ENCODE peak calls at places on chromosome 20, in nine cellular contexts. J is HFFc6; V is NB4; N is CD4-positive, alpha-beta T cell; T is foreskin fibroblast; I is neural crest cell; M is B cell; P is CD8-positive, alpha-beta T cell; G is fibroblast of pulmonary artery. F is an unnamed sample.

GRCh38 chr20:37697314-37697713 is 3.5 kb downstream of the CTNNBL1 start:
- DNase-seq in J (no peak), V (peak; percentile 38), N (no peak), T (no peak), I (no peak), M (peak; percentile 70), P (no peak), G (no peak), F (no peak)

GRCh38 chr20:1830240-1830639 is 65.0 kb upstream of the SIRPA start:
- DNase-seq in J (peak; percentile 98), V (no peak), N (no peak), T (peak; percentile 98), I (no peak), M (no peak), P (no peak), G (peak; percentile 93), F (peak; percentile 93)

GRCh38 chr20:48638546-48638945 is 189.3 kb downstream of the PREX1 start:
- DNase-seq in J (peak; percentile 78), V (peak; percentile 51), N (no peak), T (peak; percentile 65), I (no peak), M (no peak), P (no peak), G (peak; percentile 45), F (peak; percentile 76)

GRCh38 chr20:31863296-31864085 is 6.8 kb downstream of the DUSP15 start:
- DNase-seq in J (no peak), V (peak; percentile 34), N (no peak), T (no peak), I (no peak), M (peak; percentile 31), P (no peak), G (no peak), F (no peak)

GRCh38 chr20:1184638-1185315 is at the start of gene TMEM74B:
- DNase-seq in J (no peak), V (no peak), N (no peak), T (peak; percentile 24), I (no peak), M (no peak), P (no peak), G (no peak), F (no peak)

GRCh38 chr20:4633780-4634179 is 87.9 kb upstream of the PRND start:
- DNase-seq in J (peak; percentile 85), V (no peak), N (no peak), T (peak; percentile 90), I (no peak), M (no peak), P (no peak), G (peak; percentile 84), F (peak; percentile 65)

GRCh38 chr20:48904566-48905321 is 16.8 kb upstream of the ARFGEF2 start:
- DNase-seq in J (peak; percentile 63), V (peak; percentile 78), N (peak; percentile 50), T (peak; percentile 84), I (peak; percentile 76), M (peak; percentile 61), P (peak; percentile 63), G (peak; percentile 79), F (peak; percentile 72)

GRCh38 chr20:20549699-20550098 is 162.7 kb downstream of the RALGAPA2 start:
- DNase-seq in J (peak; percentile 86), V (peak; percentile 33), N (no peak), T (peak; percentile 88), I (no peak), M (no peak), P (no peak), G (peak; percentile 62), F (peak; percentile 68)

GRCh38 chr20:46580613-46581012 is 30.2 kb upstream of the OCSTAMP start:
- DNase-seq in J (no peak), V (no peak), N (no peak), T (no peak), I (no peak), M (no peak), P (no peak), G (no peak), F (no peak)

GRCh38 chr20:47389867-47390347 is 33.4 kb upstream of the ZMYND8 start:
- DNase-seq in J (peak; percentile 86), V (peak; percentile 45), N (no peak), T (peak; percentile 92), I (no peak), M (peak; percentile 54), P (no peak), G (peak; percentile 59), F (peak; percentile 39)

GRCh38 chr20:51791626-51792025 is 10.7 kb downstream of the SALL4 start:
- DNase-seq in J (no peak), V (no peak), N (no peak), T (no peak), I (no peak), M (no peak), P (no peak), G (no peak), F (no peak)

GRCh38 chr20:1124416-1124815 is 6.0 kb downstream of the PSMF1 start:
- DNase-seq in J (no peak), V (no peak), N (no peak), T (peak; percentile 29), I (no peak), M (no peak), P (no peak), G (no peak), F (no peak)

GRCh38 chr20:20366896-20367680 is 816 bp upstream of the INSM1 start:
- DNase-seq in J (no peak), V (no peak), N (no peak), T (peak; percentile 14), I (peak; percentile 47), M (no peak), P (no peak), G (no peak), F (no peak)

GRCh38 chr20:14948416-14948815 is 611.0 kb upstream of the FLRT3 start:
- DNase-seq in J (no peak), V (no peak), N (no peak), T (no peak), I (no peak), M (no peak), P (no peak), G (no peak), F (no peak)
- TF ChIP-seq CTCF in J (no peak), V (no peak), N (no peak), T (no peak), I (no peak), M (no peak), P (no peak), G (peak; percentile 23), F (peak; percentile 15)

DNA sequence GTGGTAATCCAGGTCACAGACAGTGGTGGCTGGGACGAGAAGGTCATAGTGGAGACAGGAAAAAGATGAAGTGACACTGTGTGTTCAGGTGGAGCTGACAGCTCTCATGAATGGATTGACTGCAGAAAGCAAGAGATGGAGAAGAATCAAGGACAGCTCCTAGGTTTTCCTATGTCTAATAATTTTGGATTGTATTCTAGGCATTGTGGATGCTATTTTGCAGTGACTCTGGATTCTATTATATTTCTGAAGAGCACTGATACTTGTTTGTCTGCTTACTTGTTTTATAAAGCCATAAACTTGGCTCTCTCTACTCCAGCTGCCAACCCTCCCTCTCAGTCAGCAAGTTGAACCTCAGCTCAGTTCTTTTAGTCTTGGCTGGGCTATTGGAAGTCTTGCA is 58.7 kb downstream of the BANF2 start:
- DNase-seq in J (no peak), V (no peak), N (no peak), T (no peak), I (no peak), M (no peak), P (no peak), G (no peak), F (no peak)
- TF ChIP-seq CTCF in J (no peak), V (no peak), N (no peak), T (no peak), I (no peak), M (no peak), P (no peak), G (no peak), F (no peak)

GRCh38 chr20:62959998-62960436 is 7.5 kb downstream of the SLC17A9 start:
- DNase-seq in J (no peak), V (no peak), N (no peak), T (no peak), I (no peak), M (no peak), P (no peak), G (no peak), F (no peak)

GRCh38 chr20:62961799-62962198 is 9.3 kb downstream of the SLC17A9 start:
- DNase-seq in J (no peak), V (no peak), N (no peak), T (no peak), I (no peak), M (no peak), P (no peak), G (no peak), F (no peak)

GRCh38 chr20:62962221-62962879 is 9.8 kb downstream of the SLC17A9 start:
- DNase-seq in J (no peak), V (no peak), N (no peak), T (no peak), I (no peak), M (no peak), P (no peak), G (no peak), F (no peak)

GRCh38 chr20:62962891-62963613 is 10.5 kb downstream of the SLC17A9 start:
- DNase-seq in J (no peak), V (no peak), N (no peak), T (no peak), I (no peak), M (no peak), P (no peak), G (no peak), F (no peak)

GRCh38 chr20:62961310-62961783 is 8.8 kb downstream of the SLC17A9 start:
- DNase-seq in J (no peak), V (no peak), N (no peak), T (peak; percentile 69), I (no peak), M (no peak), P (no peak), G (no peak), F (no peak)
- TF ChIP-seq CTCF in J (no peak), V (no peak), N (no peak), T (no peak), I (no peak), M (no peak), P (no peak), G (no peak), F (no peak)

GRCh38 chr20:57693002-57693582 is 16.7 kb downstream of the PMEPA1 start:
- DNase-seq in J (no peak), V (no peak), N (no peak), T (no peak), I (no peak), M (no peak), P (no peak), G (no peak), F (peak; percentile 61)
- TF ChIP-seq CTCF in J (peak; percentile 31), V (no peak), N (peak; percentile 20), T (no peak), I (no peak), M (peak; percentile 48), P (no peak), G (no peak), F (peak; percentile 29)

DNA sequence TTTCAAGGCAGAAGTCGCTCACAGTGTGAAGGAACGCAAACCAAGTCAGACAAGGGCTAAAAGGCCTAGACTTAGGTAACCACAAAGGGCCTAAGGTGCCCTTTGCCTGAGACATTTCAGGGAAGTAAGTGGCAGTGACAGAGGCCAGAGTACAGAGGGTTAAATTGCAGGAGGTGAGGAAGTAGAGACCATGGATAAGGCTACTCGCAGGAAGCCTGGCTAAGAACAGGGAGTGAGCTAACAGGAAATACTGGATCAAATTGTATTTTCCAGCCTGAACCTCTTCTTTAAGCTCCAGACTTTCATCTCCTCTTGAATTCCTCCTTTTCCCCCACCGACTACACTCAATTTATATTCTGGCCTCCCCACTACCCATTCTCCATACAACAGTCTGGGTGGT is 16.6 kb downstream of the ZHX3 start:
- DNase-seq in J (no peak), V (no peak), N (no peak), T (no peak), I (no peak), M (no peak), P (no peak), G (no peak), F (no peak)
- TF ChIP-seq CTCF in J (no peak), V (no peak), N (no peak), T (no peak), I (no peak), M (no peak), P (no peak), G (no peak), F (no peak)